ENCODE peak calls at places on chromosomes 4 and X, in six cellular contexts. I, Z, J, E, K and S are unnamed samples.

GRCh38 chr4:95129036-95129435 is 371.3 kb downstream of the BMPR1B start:
- DNase-seq in E (no peak), J (no peak), Z (no peak), I (no peak), K (no peak), S (no peak)

GRCh38 chr4:105598044-105598443 is 45.6 kb downstream of the ARHGEF38 start:
- DNase-seq in E (no peak), I (no peak), K (no peak), Z (no peak), J (no peak), S (no peak)

GRCh38 chr4:129929052-129929451 is 833.1 kb downstream of the C4orf33 start:
- DNase-seq in K (no peak), Z (no peak), E (no peak), I (no peak), J (no peak), S (no peak)

GRCh38 chr4:8470451-8471024 is 30.0 kb downstream of the TRMT44 start:
- DNase-seq in Z (no peak), J (no peak), K (no peak), E (no peak), I (no peak), S (no peak)

GRCh38 chr4:80085081-80085480 is 12.1 kb upstream of the ANTXR2 start:
- DNase-seq in Z (no peak), K (no peak), E (no peak), J (no peak), I (no peak), S (no peak)

GRCh38 chrX:40005290-40006011 is 92.3 kb downstream of the BCOR start:
- DNase-seq in J (no peak), Z (no peak), K (no peak), E (no peak), I (no peak), S (no peak)

GRCh38 chr4:173014113-173014558 is 154.5 kb upstream of the GALNT7 start:
- DNase-seq in K (peak), J (peak), E (no peak), Z (peak), I (no peak), S (no peak)

GRCh38 chr4:171880136-171880535 is 66.9 kb downstream of the GALNTL6 start:
- DNase-seq in I (no peak), E (no peak), Z (peak), K (no peak), J (peak), S (no peak)

GRCh38 chrX:53281321-53281822 is at the start of gene IQSEC2:
- DNase-seq in K (peak), I (peak), J (peak), E (peak), Z (peak), S (peak)

GRCh38 chr4:55175779-55176231 is 50.4 kb upstream of the KDR start:
- DNase-seq in E (no peak), K (no peak), Z (no peak), I (no peak), J (peak), S (no peak)

GRCh38 chr4:65825121-65825520 is 154.8 kb upstream of the EPHA5 start:
- DNase-seq in J (peak), K (no peak), E (no peak), Z (no peak), I (no peak), S (no peak)

GRCh38 chr4:143286733-143287570 is 49.7 kb upstream of the GAB1 start:
- DNase-seq in Z (no peak), J (peak), E (no peak), K (no peak), I (no peak), S (no peak)
- H3K27ac ChIP-seq in Z (no peak), J (peak), E (peak), K (peak), I (peak), S (no peak)

GRCh38 chrX:103254921-103255455 is at the start of gene TCEAL8:
- DNase-seq in K (peak), Z (peak), E (peak), J (peak), I (peak), S (peak)
- TF ChIP-seq POLR2A in K (peak), Z (peak), E (peak), J (no peak), I (peak), S (no peak)

GRCh38 chrX:117301086-117301485 is 815.5 kb downstream of the KLHL13 start:
- DNase-seq in J (no peak), I (no peak), E (no peak), Z (no peak), K (no peak), S (no peak)

GRCh38 chrX:117305168-117305766 is 811.3 kb downstream of the KLHL13 start:
- DNase-seq in K (no peak), Z (no peak), J (no peak), E (peak), I (no peak), S (no peak)
- H3K4me3 ChIP-seq in K (no peak), Z (no peak), J (no peak), E (no peak), I (no peak), S (no peak)

DNA sequence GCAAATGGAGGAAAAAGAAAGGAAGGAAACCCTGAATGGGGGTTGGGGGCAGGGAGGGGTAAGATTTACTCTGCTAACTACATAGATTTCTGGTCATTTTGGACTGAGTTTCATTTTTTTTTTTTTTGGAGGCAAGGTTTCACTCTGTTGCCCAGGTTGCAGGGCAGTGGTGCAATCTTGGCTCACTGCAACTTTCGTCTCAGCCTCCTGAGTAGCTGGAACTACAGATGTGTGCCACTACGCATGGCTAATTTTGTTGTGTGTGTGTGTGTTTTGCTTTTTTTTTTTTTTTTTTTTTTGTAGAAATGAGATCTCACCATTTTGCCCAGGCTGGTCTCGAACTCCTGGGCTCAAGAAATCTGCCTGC is 223.5 kb downstream of the APBB2 start:
- DNase-seq in J (peak), Z (no peak), K (no peak), E (no peak), I (no peak), S (no peak)
- H3K27ac ChIP-seq in J (peak), Z (peak), K (no peak), E (no peak), I (no peak), S (no peak)

DNA sequence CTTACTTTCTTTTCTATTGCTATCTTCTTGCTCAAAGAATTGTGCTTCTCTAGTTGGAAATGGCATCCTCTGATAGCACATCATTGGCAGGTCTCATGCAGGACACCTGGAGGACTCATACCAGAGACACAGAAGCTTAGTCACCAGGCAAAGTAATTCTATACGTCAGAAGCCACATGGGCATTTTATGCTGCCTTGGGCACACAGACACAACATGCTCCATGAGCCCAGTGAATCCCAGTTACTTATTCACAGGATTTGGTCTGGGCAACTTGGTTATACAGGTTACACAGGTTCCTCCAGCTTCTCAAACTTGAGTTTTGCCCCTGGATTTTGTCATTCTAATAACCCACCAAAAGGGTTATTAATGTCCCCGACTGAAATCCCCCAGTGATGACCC is 7.1 kb downstream of the RASSF6 start:
- DNase-seq in I (no peak), Z (no peak), E (no peak), J (no peak), K (no peak), S (no peak)
- TF ChIP-seq POLR2A in I (no peak), Z (no peak), E (no peak), J (no peak), K (no peak), S (no peak)

DNA sequence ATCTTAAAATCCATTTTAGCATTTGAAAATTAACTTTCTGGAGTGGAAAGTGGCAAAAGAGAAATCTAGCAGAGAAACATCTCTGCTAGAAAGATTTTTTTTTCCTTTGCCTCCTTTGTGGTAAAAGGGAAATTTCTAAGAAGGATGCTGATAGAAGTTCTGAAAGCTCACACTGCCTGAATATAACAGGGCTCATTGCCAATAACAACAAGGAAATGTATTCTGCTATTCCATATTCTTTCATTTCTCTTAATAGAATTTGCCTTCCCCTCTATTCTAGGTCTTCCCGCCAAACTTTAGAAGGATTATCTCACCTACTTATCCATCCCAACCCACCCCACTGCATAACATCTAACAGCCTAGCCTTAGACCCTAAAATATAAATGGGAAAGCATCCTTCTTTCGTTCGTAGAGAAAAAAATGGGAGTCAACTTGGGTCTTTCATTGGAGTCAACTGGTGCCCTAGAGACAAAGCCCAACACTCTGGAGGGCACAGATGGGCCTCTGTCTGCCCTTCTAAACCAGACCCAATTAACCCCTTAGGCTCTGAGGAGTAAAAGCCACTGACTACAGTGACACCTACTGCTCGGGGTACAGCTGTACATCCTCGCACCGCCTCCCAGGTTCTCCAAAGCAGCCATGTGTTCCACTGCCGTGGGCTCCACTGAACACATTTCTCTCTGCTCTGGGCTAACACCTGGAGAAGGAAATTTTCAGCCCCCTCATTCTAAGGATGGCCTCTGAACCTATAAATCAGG is 103.9 kb downstream of the MAML3 start:
- DNase-seq in Z (peak), J (peak), I (no peak), K (no peak), E (no peak), S (no peak)
- H3K4me3 ChIP-seq in Z (peak), J (no peak), I (peak), K (peak), E (no peak), S (no peak)

GRCh38 chr4:15755321-15755750 is 22.8 kb upstream of the CD38 start:
- DNase-seq in E (no peak), K (no peak), I (no peak), Z (no peak), J (peak), S (no peak)
- H3K27ac ChIP-seq in E (no peak), K (peak), I (no peak), Z (no peak), J (no peak), S (no peak)

DNA sequence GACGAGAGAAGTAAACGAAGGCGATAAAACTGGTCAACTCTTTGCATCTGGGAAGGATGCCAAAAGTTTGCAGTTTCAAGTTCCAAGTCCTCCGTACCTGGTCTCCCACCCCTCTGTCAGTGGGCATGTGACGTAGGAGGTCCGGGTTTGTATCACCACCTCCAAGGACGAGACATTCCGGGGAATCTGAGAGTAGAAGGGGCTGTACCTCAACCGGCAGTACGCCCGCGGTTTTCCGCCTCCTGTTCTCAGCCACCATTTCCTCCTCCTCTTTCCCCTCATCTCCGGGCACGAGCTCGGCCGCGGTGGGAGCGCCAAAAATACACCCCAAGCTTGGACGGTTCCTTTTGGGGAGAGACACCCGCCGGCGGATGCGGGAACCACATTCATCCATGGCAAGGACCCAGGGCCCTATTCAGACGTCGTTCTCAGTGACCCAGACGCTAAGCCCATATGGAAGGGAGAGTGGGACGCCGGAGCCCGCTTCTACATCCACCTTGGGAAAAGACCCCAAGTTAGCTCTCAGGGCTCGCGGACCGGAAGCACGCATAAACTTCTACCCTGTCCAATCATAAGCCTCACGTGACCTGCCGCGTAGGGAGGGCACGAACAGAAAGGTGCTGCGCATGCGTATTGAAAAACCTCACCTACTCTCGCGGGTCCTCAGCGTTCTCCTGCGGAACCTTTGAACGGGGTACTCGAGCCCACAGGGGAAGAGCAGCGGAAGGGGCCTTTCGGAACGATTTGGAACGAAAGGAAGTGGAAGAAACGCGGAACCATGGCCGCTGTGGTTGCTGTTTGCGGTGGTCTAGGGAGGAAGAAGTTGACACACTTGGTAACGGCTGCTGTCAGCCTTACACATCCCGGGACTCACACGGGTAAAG is at the start of the genes HELQ and MRPS18C:
- DNase-seq in I (peak), J (peak), Z (peak), K (peak), E (peak), S (peak)
- TF ChIP-seq POLR2A in I (peak), J (peak), Z (peak), K (peak), E (peak), S (peak)

DNA sequence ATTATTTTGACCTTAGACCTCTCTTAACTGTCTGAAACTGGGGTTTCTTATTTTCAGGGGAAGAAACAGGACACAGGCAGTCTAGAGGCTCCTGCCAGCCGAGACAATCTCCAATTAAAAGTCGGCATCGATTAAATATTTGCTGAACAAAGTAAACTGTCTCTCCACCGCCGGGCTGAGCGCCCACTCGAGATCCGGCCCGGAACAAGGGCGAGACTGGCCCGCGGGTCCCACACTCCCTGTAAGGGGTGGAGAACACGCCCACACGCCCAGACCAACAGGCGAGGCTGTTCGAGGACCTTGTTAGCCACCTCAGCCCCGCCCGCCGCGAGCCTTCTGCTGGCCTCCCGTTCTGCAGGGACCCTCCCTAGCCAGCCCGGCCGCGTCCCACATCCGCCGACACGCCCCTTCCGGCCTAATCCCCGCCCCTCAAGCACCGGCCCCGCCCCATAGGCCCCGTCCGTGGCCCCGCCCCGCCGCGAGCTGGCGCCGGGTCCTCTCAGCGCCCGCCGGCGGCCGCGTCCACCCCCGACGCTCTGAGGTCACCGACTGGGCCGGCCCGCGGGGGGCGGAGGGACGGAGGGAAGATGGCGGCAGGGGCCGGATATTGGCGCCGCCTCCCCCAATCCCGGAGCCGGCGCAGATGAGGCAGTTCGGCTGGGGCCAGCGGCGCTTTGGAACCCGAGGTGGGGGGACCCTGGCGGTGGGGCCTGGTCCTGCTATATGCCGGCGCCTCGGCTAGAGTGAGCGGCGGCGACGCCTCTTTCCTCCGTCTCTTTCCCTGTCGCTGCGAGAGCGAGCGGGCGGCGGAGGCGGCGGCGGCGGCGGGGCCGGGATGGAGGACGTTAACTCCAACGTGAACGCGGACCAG is at the start of gene SLAIN2:
- DNase-seq in I (peak), K (peak), Z (peak), E (peak), J (peak), S (peak)
- H3K4me3 ChIP-seq in I (peak), K (peak), Z (peak), E (peak), J (peak), S (peak)

DNA sequence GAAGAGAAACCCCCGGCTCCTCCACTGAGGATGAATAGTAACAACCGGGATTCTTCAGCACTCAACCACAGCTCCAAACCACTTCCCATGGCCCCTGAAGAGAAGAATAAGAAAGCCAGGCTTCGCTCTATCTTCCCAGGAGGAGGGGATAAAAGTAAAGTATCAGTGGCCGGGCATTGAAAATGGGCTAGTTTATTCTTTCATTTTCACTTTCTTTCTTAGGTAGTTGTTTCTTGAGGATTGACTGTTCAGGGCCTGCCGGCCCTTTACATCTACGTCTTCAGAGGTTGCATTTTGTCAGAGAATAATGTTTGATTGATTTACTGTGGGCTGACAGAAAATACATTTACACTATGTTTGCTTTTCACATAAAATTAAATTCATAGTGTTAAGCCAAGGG is 27.1 kb downstream of the PAK3 start:
- DNase-seq in I (no peak), J (no peak), E (no peak), K (no peak), Z (no peak), S (no peak)
- H3K27ac ChIP-seq in I (no peak), J (no peak), E (no peak), K (no peak), Z (no peak), S (no peak)